ENCODE peak calls at places on chromosomes 4 and X, in five cellular contexts. One of them, this sample, is unnamed.

GRCh38 chrX:14616301-14616700 is 87.0 kb downstream of the GLRA2 start:
- DNase-seq in naive thymus-derived CD4-positive, alpha-beta T cell: no peak
- DNase-seq in stomach: no peak
- DNase-seq in ovary: no peak
- DNase-seq in left ventricle myocardium inferior: no peak
- DNase-seq in this sample: no peak

GRCh38 chr4:23135792-23136645 is 443.3 kb downstream of the GBA3 start:
- DNase-seq in stomach: no peak
- DNase-seq in naive thymus-derived CD4-positive, alpha-beta T cell: no peak
- DNase-seq in left ventricle myocardium inferior: no peak
- DNase-seq in ovary: no peak
- DNase-seq in this sample: no peak

GRCh38 chr4:78612398-78613005 is 60.9 kb downstream of the ANXA3 start:
- DNase-seq in ovary: no peak
- DNase-seq in naive thymus-derived CD4-positive, alpha-beta T cell: no peak
- DNase-seq in stomach: no peak
- DNase-seq in left ventricle myocardium inferior: no peak
- DNase-seq in this sample: no peak

GRCh38 chr4:165580379-165580905 is 201.6 kb downstream of the CPE start:
- DNase-seq in ovary: no peak
- DNase-seq in left ventricle myocardium inferior: no peak
- DNase-seq in stomach: no peak
- DNase-seq in naive thymus-derived CD4-positive, alpha-beta T cell: no peak
- DNase-seq in this sample: peak; percentile 60

GRCh38 chr4:153661215-153661822 is 22.8 kb upstream of the TLR2 start:
- DNase-seq in naive thymus-derived CD4-positive, alpha-beta T cell: no peak
- DNase-seq in stomach: no peak
- DNase-seq in ovary: no peak
- DNase-seq in left ventricle myocardium inferior: no peak
- DNase-seq in this sample: no peak

GRCh38 chr4:29983890-29984289 is 736.3 kb upstream of the PCDH7 start:
- DNase-seq in left ventricle myocardium inferior: no peak
- DNase-seq in ovary: no peak
- DNase-seq in stomach: no peak
- DNase-seq in naive thymus-derived CD4-positive, alpha-beta T cell: no peak
- DNase-seq in this sample: no peak

GRCh38 chr4:675980-676870 is 1.9 kb downstream of the MYL5 start:
- DNase-seq in stomach: no peak
- DNase-seq in left ventricle myocardium inferior: no peak
- DNase-seq in naive thymus-derived CD4-positive, alpha-beta T cell: no peak
- DNase-seq in ovary: no peak
- DNase-seq in this sample: no peak

GRCh38 chrX:97743014-97743413 is 859.3 kb downstream of the RPA4 start:
- DNase-seq in stomach: no peak
- DNase-seq in ovary: no peak
- DNase-seq in naive thymus-derived CD4-positive, alpha-beta T cell: no peak
- DNase-seq in left ventricle myocardium inferior: no peak
- DNase-seq in this sample: no peak

GRCh38 chr4:89303177-89303576 is 4.4 kb downstream of the GPRIN3 start:
- DNase-seq in stomach: no peak
- DNase-seq in ovary: no peak
- DNase-seq in left ventricle myocardium inferior: no peak
- DNase-seq in naive thymus-derived CD4-positive, alpha-beta T cell: no peak
- DNase-seq in this sample: no peak

GRCh38 chrX:115408736-115409390 is 119.3 kb downstream of the LUZP4 start:
- DNase-seq in stomach: no peak
- DNase-seq in ovary: no peak
- DNase-seq in naive thymus-derived CD4-positive, alpha-beta T cell: no peak
- DNase-seq in left ventricle myocardium inferior: no peak
- DNase-seq in this sample: no peak
- H3K27me3 ChIP-seq in stomach: no peaks in the 10 kb centered on the region
- H3K27me3 ChIP-seq in ovary: no peaks in the 10 kb centered on the region
- H3K27me3 ChIP-seq in naive thymus-derived CD4-positive, alpha-beta T cell: no peaks in the 10 kb centered on the region
- H3K27me3 ChIP-seq in left ventricle myocardium inferior: no peaks in the 10 kb centered on the region
- H3K27me3 ChIP-seq in this sample: no peaks in the 10 kb centered on the region

GRCh38 chr4:184286346-184286745 is 68.7 kb upstream of the ENPP6 start:
- DNase-seq in stomach: no peak
- DNase-seq in left ventricle myocardium inferior: no peak
- DNase-seq in ovary: peak; percentile 49
- DNase-seq in naive thymus-derived CD4-positive, alpha-beta T cell: no peak
- DNase-seq in this sample: no peak
- H3K4me1 ChIP-seq in stomach: peaks cover 32% of the 10 kb centered on the region
- H3K4me1 ChIP-seq in left ventricle myocardium inferior: peaks cover 29% of the 10 kb centered on the region
- H3K4me1 ChIP-seq in ovary: peaks cover 8% of the 10 kb centered on the region
- H3K4me1 ChIP-seq in naive thymus-derived CD4-positive, alpha-beta T cell: peaks cover 27% of the 10 kb centered on the region
- H3K4me1 ChIP-seq in this sample: no peaks in the 10 kb centered on the region

GRCh38 chrX:132489256-132490085 is 633 bp upstream of the MBNL3 start:
- DNase-seq in naive thymus-derived CD4-positive, alpha-beta T cell: peak; percentile 55
- DNase-seq in stomach: peak; percentile 78
- DNase-seq in left ventricle myocardium inferior: peak; percentile 47
- DNase-seq in ovary: peak; percentile 26
- DNase-seq in this sample: peak; percentile 61
- H3K27ac ChIP-seq in naive thymus-derived CD4-positive, alpha-beta T cell: peak overlapping the region; percentile 83
- H3K27ac ChIP-seq in stomach: peak overlapping the region; percentile 94
- H3K27ac ChIP-seq in left ventricle myocardium inferior: peak overlapping the region; percentile 83
- H3K27ac ChIP-seq in ovary: peak overlapping the region; percentile 74
- H3K27ac ChIP-seq in this sample: peak overlapping the region; percentile 63

DNA sequence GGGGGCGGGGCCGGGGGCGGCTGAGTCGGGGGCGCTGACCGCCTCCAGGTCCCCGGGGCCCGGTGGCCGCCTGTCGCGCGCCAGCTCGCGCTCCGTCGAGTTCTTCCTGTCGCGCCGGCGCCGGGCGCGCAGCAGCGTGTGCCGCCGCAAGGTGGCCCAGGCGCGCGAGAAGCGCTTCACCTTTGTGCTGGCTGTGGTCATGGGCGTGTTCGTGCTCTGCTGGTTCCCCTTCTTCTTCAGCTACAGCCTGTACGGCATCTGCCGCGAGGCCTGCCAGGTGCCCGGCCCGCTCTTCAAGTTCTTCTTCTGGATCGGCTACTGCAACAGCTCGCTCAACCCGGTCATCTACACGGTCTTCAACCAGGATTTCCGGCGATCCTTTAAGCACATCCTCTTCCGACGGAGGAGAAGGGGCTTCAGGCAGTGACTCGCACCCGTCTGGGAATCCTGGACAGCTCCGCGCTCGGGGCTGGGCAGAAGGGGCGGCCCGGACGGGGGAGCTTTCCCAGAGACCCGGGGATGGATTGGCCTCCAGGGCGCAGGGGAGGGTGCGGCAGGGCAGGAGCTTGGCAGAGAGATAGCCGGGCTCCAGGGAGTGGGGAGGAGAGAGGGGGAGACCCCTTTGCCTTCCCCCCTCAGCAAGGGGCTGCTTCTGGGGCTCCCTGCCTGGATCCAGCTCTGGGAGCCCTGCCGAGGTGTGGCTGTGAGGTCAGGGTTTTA is 1.5 kb downstream of the ADRA2C start:
- DNase-seq in naive thymus-derived CD4-positive, alpha-beta T cell: no peak
- DNase-seq in ovary: no peak
- DNase-seq in stomach: no peak
- DNase-seq in left ventricle myocardium inferior: no peak
- DNase-seq in this sample: no peak
- H3K27me3 ChIP-seq in naive thymus-derived CD4-positive, alpha-beta T cell: no peaks in the 10 kb centered on the region
- H3K27me3 ChIP-seq in ovary: no peaks in the 10 kb centered on the region
- H3K27me3 ChIP-seq in stomach: peaks cover 42% of the 10 kb centered on the region
- H3K27me3 ChIP-seq in left ventricle myocardium inferior: peaks cover 86% of the 10 kb centered on the region
- H3K27me3 ChIP-seq in this sample: no peaks in the 10 kb centered on the region

DNA sequence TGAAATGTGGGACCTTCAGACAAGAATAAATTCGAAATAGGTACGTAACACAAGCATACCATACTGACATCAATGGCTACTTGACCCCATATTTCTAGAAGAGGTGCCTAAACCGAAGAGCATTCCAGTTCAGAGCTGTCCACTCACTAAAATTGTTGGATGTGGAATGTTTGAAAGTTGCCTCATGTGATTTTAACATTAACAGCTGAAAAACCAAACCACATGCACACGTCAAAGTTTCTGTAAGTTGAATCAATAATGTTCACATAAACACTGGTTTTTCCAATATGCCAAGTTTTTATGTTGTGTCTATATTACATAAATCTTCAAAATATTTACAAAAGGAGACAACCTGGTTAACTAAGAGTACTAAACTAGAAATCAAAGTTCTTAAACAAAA is 3.5 kb downstream of the UBE2D3 start:
- DNase-seq in left ventricle myocardium inferior: no peak
- DNase-seq in ovary: no peak
- DNase-seq in stomach: no peak
- DNase-seq in naive thymus-derived CD4-positive, alpha-beta T cell: no peak
- DNase-seq in this sample: no peak
- H3K4me1 ChIP-seq in left ventricle myocardium inferior: peaks cover 86% of the 10 kb centered on the region
- H3K4me1 ChIP-seq in ovary: peaks cover 2% of the 10 kb centered on the region
- H3K4me1 ChIP-seq in stomach: peaks cover 52% of the 10 kb centered on the region
- H3K4me1 ChIP-seq in naive thymus-derived CD4-positive, alpha-beta T cell: peaks cover 48% of the 10 kb centered on the region
- H3K4me1 ChIP-seq in this sample: no peaks in the 10 kb centered on the region

GRCh38 chrX:13007519-13008188 is 32.7 kb downstream of the TMSB4X start:
- DNase-seq in stomach: no peak
- DNase-seq in naive thymus-derived CD4-positive, alpha-beta T cell: no peak
- DNase-seq in ovary: no peak
- DNase-seq in left ventricle myocardium inferior: no peak
- DNase-seq in this sample: no peak

GRCh38 chrX:13009256-13009655 is 34.3 kb downstream of the TMSB4X start:
- DNase-seq in stomach: no peak
- DNase-seq in naive thymus-derived CD4-positive, alpha-beta T cell: no peak
- DNase-seq in left ventricle myocardium inferior: no peak
- DNase-seq in ovary: no peak
- DNase-seq in this sample: no peak

GRCh38 chrX:13009844-13010243 is 34.6 kb downstream of the FAM9C start:
- DNase-seq in naive thymus-derived CD4-positive, alpha-beta T cell: no peak
- DNase-seq in left ventricle myocardium inferior: no peak
- DNase-seq in stomach: no peak
- DNase-seq in ovary: no peak
- DNase-seq in this sample: no peak

GRCh38 chrX:13008189-13008533 is 33.3 kb downstream of the TMSB4X start:
- DNase-seq in stomach: no peak
- DNase-seq in left ventricle myocardium inferior: no peak
- DNase-seq in naive thymus-derived CD4-positive, alpha-beta T cell: no peak
- DNase-seq in ovary: no peak
- DNase-seq in this sample: no peak

DNA sequence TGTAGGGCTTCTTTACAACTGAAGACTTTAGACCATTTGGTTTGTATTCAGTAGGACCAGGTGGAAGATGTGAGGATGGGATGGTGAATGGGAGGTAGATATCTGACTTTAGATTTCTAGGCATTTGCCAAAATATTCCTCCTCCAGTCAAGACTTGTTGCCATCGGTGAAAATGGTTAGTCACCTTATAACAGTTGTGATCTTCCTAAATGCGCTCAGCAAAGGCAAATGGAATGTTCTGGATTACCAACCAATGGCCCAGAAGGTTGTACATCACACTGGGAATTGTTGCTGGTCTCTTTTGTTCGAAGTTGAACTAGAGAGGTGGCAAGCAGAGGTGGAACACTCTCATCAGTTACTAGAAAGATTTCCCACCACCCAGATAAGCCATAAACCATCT is 33.9 kb downstream of the TMSB4X start:
- DNase-seq in stomach: no peak
- DNase-seq in ovary: no peak
- DNase-seq in left ventricle myocardium inferior: no peak
- DNase-seq in naive thymus-derived CD4-positive, alpha-beta T cell: no peak
- DNase-seq in this sample: no peak
- H3K27ac ChIP-seq in stomach: no peak overlapping the region
- H3K27ac ChIP-seq in ovary: no peak overlapping the region
- H3K27ac ChIP-seq in left ventricle myocardium inferior: no peak overlapping the region
- H3K27ac ChIP-seq in naive thymus-derived CD4-positive, alpha-beta T cell: peak overlapping the region; percentile 18
- H3K27ac ChIP-seq in this sample: peak overlapping the region; percentile 5

GRCh38 chr4:54107951-54108740 is 8.2 kb downstream of the GSX2 start:
- DNase-seq in naive thymus-derived CD4-positive, alpha-beta T cell: no peak
- DNase-seq in left ventricle myocardium inferior: no peak
- DNase-seq in stomach: no peak
- DNase-seq in ovary: no peak
- DNase-seq in this sample: no peak
- H3K27me3 ChIP-seq in naive thymus-derived CD4-positive, alpha-beta T cell: peaks cover 4% of the 10 kb centered on the region
- H3K27me3 ChIP-seq in left ventricle myocardium inferior: peaks cover 100% of the 10 kb centered on the region
- H3K27me3 ChIP-seq in stomach: peaks cover 74% of the 10 kb centered on the region
- H3K27me3 ChIP-seq in ovary: no peaks in the 10 kb centered on the region
- H3K27me3 ChIP-seq in this sample: peaks cover 19% of the 10 kb centered on the region

This sample was measured in right atrium auricular region.